ENCODE peak calls at places on chromosomes 6 and 20, in five cellular contexts. One of them, this sample, is unnamed.

GRCh38 chr20:35601021-35601973 is 14.3 kb upstream of the SPAG4 start:
- DNase-seq in A549: peak
- DNase-seq in HepG2: peak
- DNase-seq in K562: peak
- DNase-seq in H1: peak
- DNase-seq in this sample: peak

GRCh38 chr6:82410151-82410621 is 46.6 kb downstream of the TPBG start:
- DNase-seq in A549: no peak
- DNase-seq in HepG2: no peak
- DNase-seq in K562: no peak
- DNase-seq in H1: no peak
- DNase-seq in this sample: no peak

GRCh38 chr20:50982372-50982771 is 23.8 kb downstream of the MOCS3 start:
- DNase-seq in A549: peak
- DNase-seq in K562: no peak
- DNase-seq in HepG2: peak
- DNase-seq in H1: no peak
- DNase-seq in this sample: no peak

GRCh38 chr20:51404297-51405060 is 138.0 kb downstream of the NFATC2 start:
- DNase-seq in A549: no peak
- DNase-seq in HepG2: no peak
- DNase-seq in H1: no peak
- DNase-seq in K562: no peak
- DNase-seq in this sample: no peak

GRCh38 chr20:62561182-62561581 is 81.1 kb upstream of the SLCO4A1 start:
- DNase-seq in A549: no peak
- DNase-seq in K562: no peak
- DNase-seq in H1: no peak
- DNase-seq in HepG2: no peak
- DNase-seq in this sample: no peak

GRCh38 chr20:60974022-60974421 is 278.0 kb upstream of the CDH4 start:
- DNase-seq in K562: no peak
- DNase-seq in HepG2: no peak
- DNase-seq in H1: no peak
- DNase-seq in A549: no peak
- DNase-seq in this sample: no peak

GRCh38 chr6:143125455-143125854 is 64.8 kb downstream of the AIG1 start:
- DNase-seq in A549: no peak
- DNase-seq in H1: no peak
- DNase-seq in HepG2: no peak
- DNase-seq in K562: no peak
- DNase-seq in this sample: no peak

GRCh38 chr20:51387125-51387865 is 155.2 kb downstream of the NFATC2 start:
- DNase-seq in H1: peak
- DNase-seq in A549: no peak
- DNase-seq in K562: no peak
- DNase-seq in HepG2: no peak
- DNase-seq in this sample: peak

GRCh38 chr6:157033428-157034140 is 256.4 kb downstream of the ARID1B start:
- DNase-seq in HepG2: no peak
- DNase-seq in K562: no peak
- DNase-seq in A549: no peak
- DNase-seq in H1: no peak
- DNase-seq in this sample: peak

GRCh38 chr20:23314714-23315498 is 35.7 kb upstream of the NXT1 start:
- DNase-seq in A549: no peak
- DNase-seq in HepG2: no peak
- DNase-seq in K562: no peak
- DNase-seq in H1: no peak
- DNase-seq in this sample: no peak

GRCh38 chr20:1423625-1424106 is 30.8 kb upstream of the FKBP1A start:
- DNase-seq in K562: peak
- DNase-seq in HepG2: peak
- DNase-seq in A549: peak
- DNase-seq in H1: peak
- DNase-seq in this sample: peak

GRCh38 chr6:112155900-112156299 is 68.5 kb downstream of the FAM229B start:
- DNase-seq in A549: no peak
- DNase-seq in H1: no peak
- DNase-seq in K562: no peak
- DNase-seq in HepG2: no peak
- DNase-seq in this sample: peak

GRCh38 chr6:5665667-5666066 is 341.1 kb downstream of the NRN1 start:
- DNase-seq in K562: no peak
- DNase-seq in A549: no peak
- DNase-seq in HepG2: no peak
- DNase-seq in H1: no peak
- DNase-seq in this sample: no peak

GRCh38 chr6:85278456-85279035 is 171.3 kb upstream of the NT5E start:
- DNase-seq in H1: no peak
- DNase-seq in HepG2: no peak
- DNase-seq in A549: no peak
- DNase-seq in K562: no peak
- DNase-seq in this sample: no peak

GRCh38 chr6:129901910-129902309 is 40.8 kb upstream of the TMEM244 start:
- DNase-seq in K562: no peak
- DNase-seq in HepG2: no peak
- DNase-seq in A549: no peak
- DNase-seq in H1: no peak
- DNase-seq in this sample: no peak

GRCh38 chr6:11241793-11242201 is 9.3 kb upstream of the NEDD9 start:
- DNase-seq in A549: no peak
- DNase-seq in K562: peak
- DNase-seq in HepG2: peak
- DNase-seq in H1: peak
- DNase-seq in this sample: peak

GRCh38 chr20:38414769-38415450 is 20.2 kb downstream of the SNHG17 start:
- DNase-seq in A549: no peak
- DNase-seq in HepG2: no peak
- DNase-seq in K562: no peak
- DNase-seq in H1: no peak
- DNase-seq in this sample: no peak

GRCh38 chr6:113457156-113457555 is 400.0 kb upstream of the MARCKS start:
- DNase-seq in A549: no peak
- DNase-seq in K562: no peak
- DNase-seq in H1: no peak
- DNase-seq in HepG2: no peak
- DNase-seq in this sample: peak

GRCh38 chr20:4449977-4450715 is 271.6 kb upstream of the PRND start:
- DNase-seq in A549: peak
- DNase-seq in H1: no peak
- DNase-seq in K562: no peak
- DNase-seq in HepG2: peak
- DNase-seq in this sample: no peak

GRCh38 chr6:3913958-3914337 is 64.8 kb downstream of the FAM50B start:
- DNase-seq in A549: no peak
- DNase-seq in H1: peak
- DNase-seq in K562: no peak
- DNase-seq in HepG2: peak
- DNase-seq in this sample: no peak

GRCh38 chr20:59788811-59789210 is 144.6 kb downstream of the SYCP2 start:
- DNase-seq in H1: no peak
- DNase-seq in A549: no peak
- DNase-seq in HepG2: no peak
- DNase-seq in K562: no peak
- DNase-seq in this sample: no peak

GRCh38 chr6:142929751-142930358 is 15.1 kb downstream of the HIVEP2 start:
- DNase-seq in K562: no peak
- DNase-seq in A549: no peak
- DNase-seq in H1: no peak
- DNase-seq in HepG2: no peak
- DNase-seq in this sample: no peak

GRCh38 chr6:107539409-107539808 is 49.5 kb downstream of the SOBP start:
- DNase-seq in K562: no peak
- DNase-seq in H1: no peak
- DNase-seq in HepG2: peak
- DNase-seq in A549: peak
- DNase-seq in this sample: no peak

GRCh38 chr20:58399926-58400325 is 10.9 kb downstream of the VAPB start:
- DNase-seq in HepG2: no peak
- DNase-seq in H1: no peak
- DNase-seq in K562: no peak
- DNase-seq in A549: no peak
- DNase-seq in this sample: no peak

DNA sequence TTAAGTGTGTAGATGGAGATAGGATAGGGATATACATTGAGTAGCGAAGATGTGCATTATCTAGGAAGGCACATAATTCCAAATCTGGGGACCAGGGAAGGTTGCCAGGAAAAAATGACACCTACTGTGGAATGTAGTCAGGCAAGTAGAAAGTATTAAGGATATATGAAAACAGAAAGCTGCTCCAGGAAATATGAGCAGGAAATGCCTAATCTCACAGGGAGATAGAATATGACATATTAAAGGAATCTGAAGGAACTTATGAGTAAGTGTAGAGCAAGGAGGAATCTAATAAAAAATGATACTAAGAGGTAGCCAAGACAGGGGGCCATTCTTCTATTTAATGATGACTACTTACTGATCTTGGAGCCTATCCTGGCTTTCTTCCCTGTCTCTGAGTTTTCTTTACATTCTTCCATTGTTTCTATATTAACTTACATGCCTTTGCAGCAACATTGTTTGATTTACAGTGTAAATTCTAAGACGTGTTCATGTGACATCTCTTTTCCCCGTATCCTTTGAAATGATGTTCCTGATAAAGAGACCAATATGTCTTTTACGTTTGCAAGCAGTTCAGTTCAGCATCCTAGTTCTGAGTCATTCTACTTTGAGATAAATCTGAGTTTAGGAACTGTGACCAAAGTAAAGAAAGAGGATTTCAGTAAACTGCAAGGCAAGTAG is 58.5 kb downstream of the TINAG start:
- DNase-seq in A549: peak
- DNase-seq in H1: no peak
- DNase-seq in HepG2: no peak
- DNase-seq in K562: no peak
- DNase-seq in this sample: peak
- H3K4me2 ChIP-seq in A549: peak
- H3K4me2 ChIP-seq in H1: no peak
- H3K4me2 ChIP-seq in HepG2: no peak
- H3K4me2 ChIP-seq in K562: no peak
- H3K4me2 ChIP-seq in this sample: peak

DNA sequence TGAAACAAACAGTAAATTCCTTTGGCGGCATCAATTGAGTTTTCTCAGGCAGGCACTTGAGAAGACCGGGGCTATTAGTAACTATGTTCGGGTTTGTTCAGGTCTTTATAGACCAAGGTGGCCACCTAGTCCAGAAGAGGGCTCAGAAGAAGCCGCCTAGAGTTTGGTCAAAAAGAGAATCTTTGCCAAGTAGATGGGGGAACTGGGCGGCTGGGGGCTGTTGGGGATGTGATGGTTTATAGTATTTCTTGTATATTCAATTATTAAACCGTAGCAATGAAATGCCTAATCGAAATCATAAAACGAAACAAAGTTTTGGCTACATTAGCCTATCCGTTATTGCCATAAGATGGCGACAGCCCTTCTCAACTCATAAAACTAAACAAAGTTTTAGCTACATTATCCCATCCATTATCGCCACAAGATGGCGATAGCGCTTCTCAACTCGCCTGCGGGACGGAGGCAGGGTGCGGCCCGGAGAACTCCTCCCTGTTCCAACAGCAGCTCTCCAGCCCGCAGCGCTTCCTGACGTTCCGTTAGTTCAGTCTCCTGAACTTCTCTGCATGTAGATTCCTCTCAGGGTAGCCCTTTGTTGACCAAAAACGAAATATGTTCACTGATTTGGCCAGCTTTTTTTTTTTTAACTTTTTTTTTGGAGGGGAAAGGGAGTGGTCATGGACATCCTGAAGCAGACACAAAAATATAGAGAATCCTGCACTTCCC is 120.5 kb upstream of the PRSS16 start:
- DNase-seq in A549: peak
- DNase-seq in HepG2: peak
- DNase-seq in K562: peak
- DNase-seq in H1: peak
- DNase-seq in this sample: peak
- H3K27ac ChIP-seq in A549: peak
- H3K27ac ChIP-seq in HepG2: no peak
- H3K27ac ChIP-seq in K562: peak
- H3K27ac ChIP-seq in H1: no peak
- H3K27ac ChIP-seq in this sample: no peak

DNA sequence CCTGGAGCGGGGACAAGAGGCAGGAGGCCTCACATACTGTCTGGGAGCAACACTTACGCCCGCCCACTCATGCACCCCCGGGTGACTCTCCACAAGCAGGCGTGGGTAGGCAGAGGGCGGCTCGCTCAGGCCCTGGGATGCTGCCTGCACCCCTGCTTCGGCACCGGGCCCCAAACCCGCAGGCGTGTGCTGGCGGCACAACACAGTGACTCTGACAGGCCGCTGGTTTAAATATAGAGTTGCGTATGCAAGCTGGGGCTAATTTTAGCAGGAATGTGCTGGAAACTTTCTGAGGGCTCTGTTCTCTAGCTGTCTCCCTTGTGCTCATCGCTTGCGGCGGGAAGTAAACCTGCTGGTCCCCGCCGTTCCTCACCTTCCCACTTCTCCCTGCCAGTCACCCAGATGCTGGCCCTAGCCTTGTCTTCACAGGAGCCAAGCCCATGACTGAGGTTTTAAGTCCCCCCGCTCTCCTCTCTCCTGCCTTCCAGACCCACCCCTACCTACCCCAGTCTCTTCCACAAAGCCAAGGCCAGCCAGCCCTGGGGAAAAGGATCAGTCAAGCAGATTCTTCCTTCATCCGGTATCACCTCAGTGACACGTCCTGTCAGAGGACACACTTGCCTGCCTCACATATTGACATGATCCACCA is 94.5 kb upstream of the FOXP4 start:
- DNase-seq in HepG2: no peak
- DNase-seq in H1: no peak
- DNase-seq in A549: no peak
- DNase-seq in K562: no peak
- DNase-seq in this sample: no peak
- TF ChIP-seq JUN in HepG2: no peak
- TF ChIP-seq JUN in H1: no peak
- TF ChIP-seq JUN in A549: no peak
- TF ChIP-seq JUN in K562: no peak
- TF ChIP-seq JUN in this sample: no peak

DNA sequence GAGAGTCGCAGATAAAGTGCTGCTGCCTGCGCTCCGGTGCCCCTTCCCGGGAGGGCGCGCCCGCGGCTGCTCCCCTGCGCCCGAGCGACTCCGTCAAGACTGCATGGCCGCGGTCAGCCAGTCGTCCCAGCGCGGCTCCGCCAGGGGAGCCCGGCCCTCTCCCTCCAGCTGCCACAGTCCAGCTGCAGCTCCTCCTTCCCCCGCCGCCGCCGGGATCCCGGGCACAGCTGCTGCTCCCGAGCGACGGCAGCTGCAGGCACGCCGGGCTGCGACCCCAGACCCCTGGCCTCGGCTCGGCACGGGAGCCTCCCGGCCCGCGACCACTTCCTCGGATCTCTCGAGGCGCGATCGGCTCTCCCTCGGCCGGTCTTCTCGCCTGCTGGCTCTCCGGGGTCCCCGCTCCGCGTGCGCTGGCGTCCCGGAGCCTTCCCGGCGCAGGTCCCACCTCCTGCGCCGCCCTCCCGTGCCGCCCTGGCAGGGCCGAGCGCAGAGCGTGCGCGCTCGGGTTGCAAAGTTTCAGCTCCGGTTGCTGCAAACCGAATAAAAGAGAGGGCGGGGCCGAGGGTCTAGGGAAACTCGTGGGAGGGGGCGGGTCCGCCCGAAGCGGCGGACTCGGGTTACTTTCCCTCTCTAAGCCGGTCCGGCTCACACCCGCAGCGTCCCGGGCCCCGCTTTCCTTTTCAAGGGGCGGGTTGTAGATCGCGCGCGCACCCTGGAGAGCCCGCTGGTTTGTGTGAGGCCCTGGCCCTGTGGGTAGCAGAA is at the start of gene CNKSR3:
- DNase-seq in K562: peak
- DNase-seq in H1: peak
- DNase-seq in A549: peak
- DNase-seq in HepG2: peak
- DNase-seq in this sample: peak
- H3K4me2 ChIP-seq in K562: peak
- H3K4me2 ChIP-seq in H1: peak
- H3K4me2 ChIP-seq in A549: peak
- H3K4me2 ChIP-seq in HepG2: peak
- H3K4me2 ChIP-seq in this sample: peak